ENCODE peak calls at places on chromosome 14, in nine cellular contexts. G is WERI-Rb-1; Y is neural crest cell; T is endothelial cell; R is Calu3; B is PC-3; D is A549; H is CD4-positive, alpha-beta T cell; Z is activated B cell treated with CpG ODN at 0.5 μM for 24 hours. K is an unnamed sample.

GRCh38 chr14:102111101-102111500 is 24.3 kb upstream of the HSP90AA1 start:
- DNase-seq in R (no peak), G (no peak), H (no peak), Z (no peak), D (no peak), B (no peak), T (no peak), Y (no peak), K (no peak)

GRCh38 chr14:69484444-69485113 is at the start of gene PLEKHD1:
- DNase-seq in G (peak), Z (no peak), B (peak), D (no peak), Y (peak), T (peak), H (no peak), R (peak), K (no peak)

GRCh38 chr14:44657688-44658388 is 150.8 kb upstream of the FSCB start:
- DNase-seq in H (no peak), G (no peak), R (no peak), Y (no peak), Z (no peak), B (peak), D (peak), T (peak), K (no peak)

GRCh38 chr14:55122441-55122986 is 6.5 kb upstream of the LGALS3 start:
- DNase-seq in H (no peak), B (peak), D (no peak), Y (no peak), Z (no peak), R (peak), T (no peak), G (no peak), K (no peak)

GRCh38 chr14:21026251-21026987 is 1.6 kb upstream of the NDRG2 start:
- DNase-seq in R (no peak), T (no peak), H (no peak), D (no peak), Y (no peak), B (no peak), Z (no peak), G (no peak), K (no peak)

GRCh38 chr14:105203057-105203494 is 22.0 kb upstream of the NUDT14 start:
- DNase-seq in Y (peak), R (peak), H (peak), D (peak), G (peak), T (peak), Z (peak), B (peak), K (peak)

GRCh38 chr14:90642239-90642717 is 174.0 kb downstream of the TTC7B start:
- DNase-seq in B (no peak), H (no peak), Y (peak), T (no peak), G (no peak), Z (no peak), D (peak), R (peak), K (no peak)

GRCh38 chr14:65413739-65414045 is 1.2 kb downstream of the FUT8 start:
- DNase-seq in G (no peak), R (no peak), Y (no peak), Z (no peak), D (no peak), H (no peak), T (no peak), B (no peak), K (no peak)

GRCh38 chr14:104895786-104896642 is 28.7 kb upstream of the PLD4 start:
- DNase-seq in T (peak), G (no peak), Y (no peak), B (no peak), R (no peak), Z (no peak), H (no peak), D (no peak), K (no peak)

GRCh38 chr14:50784683-50785505 is 46.1 kb downstream of the NIN start:
- DNase-seq in B (no peak), Y (no peak), R (no peak), G (peak), T (no peak), D (no peak), H (no peak), Z (no peak), K (no peak)

GRCh38 chr14:45227566-45227965 is 25.4 kb downstream of the MIS18BP1 start:
- DNase-seq in G (no peak), B (no peak), T (no peak), Z (no peak), Y (no peak), D (no peak), R (no peak), H (no peak), K (no peak)

DNA sequence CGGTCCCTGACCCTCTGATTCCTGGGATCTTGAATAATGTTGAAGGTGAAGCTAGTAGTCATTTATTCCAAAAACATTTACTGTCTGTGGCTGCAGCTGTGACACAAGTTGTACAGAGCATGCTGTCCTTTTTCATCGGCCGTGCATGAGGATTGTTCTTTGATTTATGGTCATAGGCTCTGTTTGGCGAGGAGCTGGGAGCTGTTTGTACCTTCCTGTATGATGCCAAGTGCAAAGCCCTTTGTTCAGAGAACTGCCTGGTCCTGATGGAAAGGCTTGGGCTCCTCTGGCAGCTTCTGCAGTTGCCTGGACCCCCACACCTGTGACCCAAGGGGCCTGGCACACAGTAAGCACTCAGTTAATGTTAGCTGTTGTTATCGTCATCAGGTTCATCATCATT is 486.3 kb downstream of the EGLN3 start:
- DNase-seq in D (no peak), T (no peak), Z (no peak), H (no peak), G (no peak), B (no peak), Y (no peak), R (no peak), K (no peak)
- TF ChIP-seq CTCF in D (no peak), T (no peak), Z (no peak), H (no peak), G (no peak), B (no peak), Y (no peak), R (no peak), K (no peak)

GRCh38 chr14:74324945-74325361 is 22.2 kb upstream of the ABCD4 start:
- DNase-seq in R (no peak), G (no peak), Z (no peak), T (no peak), D (peak), H (no peak), B (peak), Y (peak), K (no peak)
- TF ChIP-seq CTCF in R (no peak), G (peak), Z (no peak), T (peak), D (peak), H (peak), B (peak), Y (peak), K (peak)

GRCh38 chr14:103521438-103521961 is 1.1 kb downstream of the CKB start:
- DNase-seq in B (peak), Y (no peak), T (no peak), D (no peak), H (no peak), G (no peak), Z (no peak), R (no peak), K (no peak)
- TF ChIP-seq CTCF in B (no peak), Y (no peak), T (no peak), D (no peak), H (peak), G (no peak), Z (no peak), R (no peak), K (no peak)

GRCh38 chr14:93536945-93537344 is 106.2 kb downstream of the UNC79 start:
- DNase-seq in R (peak), Z (no peak), D (peak), Y (no peak), T (peak), B (peak), G (peak), H (no peak), K (no peak)
- TF ChIP-seq CTCF in R (no peak), Z (no peak), D (no peak), Y (no peak), T (no peak), B (peak), G (peak), H (no peak), K (no peak)

GRCh38 chr14:95048771-95049312 is 108.5 kb downstream of the DICER1 start:
- DNase-seq in R (no peak), G (no peak), Y (no peak), Z (no peak), D (no peak), T (no peak), B (no peak), H (no peak), K (no peak)
- TF ChIP-seq CTCF in R (no peak), G (no peak), Y (no peak), Z (no peak), D (no peak), T (no peak), B (no peak), H (no peak), K (no peak)

DNA sequence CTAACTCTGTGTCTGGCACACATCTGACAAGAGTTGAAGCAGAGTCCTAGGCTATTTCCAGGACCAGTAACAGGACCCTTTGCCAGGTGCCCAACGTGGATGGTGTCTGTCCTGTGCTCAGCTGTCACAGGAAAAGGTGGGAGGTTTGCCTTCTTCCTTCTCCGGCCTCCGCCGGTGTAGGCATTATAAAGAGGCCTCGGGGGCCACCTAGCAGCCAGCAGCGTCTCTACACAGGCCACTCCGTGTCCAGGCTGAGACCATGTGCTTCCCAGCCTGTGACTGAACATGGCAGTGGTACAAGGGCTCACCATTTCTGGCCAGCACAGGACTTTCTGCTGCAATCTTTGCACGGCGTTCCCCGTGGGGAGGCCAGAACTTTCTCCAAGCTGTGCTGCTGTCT is 60.7 kb upstream of the GPATCH2L start:
- DNase-seq in Y (no peak), D (no peak), T (peak), B (peak), H (no peak), Z (no peak), R (no peak), G (peak), K (no peak)
- TF ChIP-seq CTCF in Y (no peak), D (no peak), T (no peak), B (peak), H (no peak), Z (no peak), R (no peak), G (peak), K (no peak)

GRCh38 chr14:70622111-70622712 is 19.5 kb upstream of the TTC9 start:
- DNase-seq in T (peak), B (peak), D (peak), H (peak), R (peak), Y (peak), G (peak), Z (no peak), K (no peak)
- TF ChIP-seq CTCF in T (peak), B (peak), D (peak), H (peak), R (peak), Y (peak), G (peak), Z (peak), K (peak)

DNA sequence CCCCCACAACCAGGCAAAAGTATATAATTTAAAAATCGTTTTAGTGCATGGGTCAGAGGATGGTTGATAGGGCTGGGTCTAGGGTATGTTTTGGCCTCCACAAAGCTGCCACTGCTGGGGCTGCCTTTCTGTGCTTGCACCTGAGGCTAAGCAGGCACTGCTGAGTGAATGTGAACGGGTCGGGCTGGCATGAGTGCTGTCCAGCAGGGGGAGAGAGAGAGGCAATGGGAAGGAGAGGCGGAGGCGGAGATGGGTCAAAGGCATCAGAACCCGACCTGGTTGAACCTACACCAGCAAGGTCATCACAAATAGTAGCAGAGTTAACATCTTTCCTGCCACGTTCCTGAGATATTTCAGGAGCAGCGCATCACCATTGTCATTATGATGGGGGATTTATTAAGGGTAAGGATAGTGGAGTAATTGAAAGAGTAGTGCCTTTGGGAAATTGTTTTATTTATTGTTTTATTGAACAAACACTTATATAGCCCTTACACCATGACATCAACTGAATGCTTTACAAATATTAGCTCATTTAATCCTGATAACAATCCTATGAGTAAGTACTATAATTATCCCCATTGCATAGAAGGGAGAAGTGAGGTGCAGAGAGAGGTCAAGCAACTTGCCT is 5.8 kb upstream of the NRXN3 start:
- DNase-seq in H (no peak), R (peak), G (peak), D (peak), B (peak), Z (no peak), T (peak), Y (peak), K (no peak)
- TF ChIP-seq CTCF in H (no peak), R (peak), G (peak), D (peak), B (peak), Z (no peak), T (peak), Y (peak), K (no peak)

GRCh38 chr14:77603654-77604270 is 12.7 kb downstream of the SPTLC2 start:
- DNase-seq in H (no peak), Y (no peak), B (peak), D (peak), T (no peak), Z (no peak), G (peak), R (peak), K (no peak)
- TF ChIP-seq CTCF in H (peak), Y (peak), B (peak), D (peak), T (no peak), Z (no peak), G (peak), R (peak), K (no peak)

DNA sequence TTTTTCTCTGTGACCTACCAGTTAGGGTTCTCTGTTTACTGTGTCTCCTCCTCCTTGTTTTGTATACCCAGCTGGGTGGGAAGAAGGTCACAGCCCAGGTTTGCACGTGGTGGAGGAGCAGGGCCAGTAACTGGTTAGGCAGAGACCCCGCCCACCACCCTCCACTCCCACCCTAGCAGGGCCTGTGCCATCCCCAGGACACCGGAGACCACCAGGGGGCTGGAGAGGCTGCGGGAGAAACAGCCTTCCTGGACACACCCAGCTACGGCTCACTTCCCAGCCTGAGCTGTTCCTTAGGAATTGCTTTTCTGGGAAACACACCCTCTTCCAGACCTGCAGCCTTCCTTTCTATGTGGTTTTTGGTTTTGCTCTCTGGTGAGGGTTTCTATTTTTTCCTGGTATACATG is 21.1 kb downstream of the BDKRB2 start:
- DNase-seq in Y (no peak), G (no peak), B (peak), R (no peak), D (peak), T (peak), Z (no peak), H (no peak), K (no peak)
- TF ChIP-seq CTCF in Y (peak), G (peak), B (peak), R (no peak), D (no peak), T (no peak), Z (no peak), H (no peak), K (no peak)